ENCODE peak calls at places on chromosomes 2 and 18, in five cellular contexts. E is stimulated activated CD4-positive, alpha-beta T cell treated with anti-CD3 and anti-CD28 coated beads, Interleukin-2, amount 100 ng/mL, for 48 hours; Z is ELF-1; Q is hepatic stellate cell; G is cardiac septum. V is an unnamed sample.

GRCh38 chr18:42712065-42712464 is 403.4 kb downstream of the RIT2 start:
- DNase-seq in Q (no peak), Z (no peak), E (no peak), G (no peak), V (no peak)

GRCh38 chr2:159635006-159635746 is 18.8 kb upstream of the BAZ2B start:
- DNase-seq in Z (no peak), Q (peak), E (no peak), G (no peak), V (no peak)

GRCh38 chr2:54613361-54613760 is 110.1 kb upstream of the EML6 start:
- DNase-seq in E (no peak), Q (no peak), G (no peak), Z (no peak), V (no peak)

GRCh38 chr2:72138921-72139381 is 8.7 kb downstream of the CYP26B1 start:
- DNase-seq in E (no peak), Z (no peak), G (peak), Q (no peak), V (no peak)

GRCh38 chr2:172279214-172279613 is 148.2 kb upstream of the ITGA6 start:
- DNase-seq in Q (no peak), E (no peak), Z (no peak), G (no peak), V (no peak)

GRCh38 chr2:39394427-39395002 is 42.6 kb downstream of the MAP4K3 start:
- DNase-seq in E (no peak), G (no peak), Q (no peak), Z (no peak), V (no peak)

GRCh38 chr2:71173096-71173495 is 42.7 kb downstream of the MPHOSPH10 start:
- DNase-seq in Z (no peak), Q (no peak), E (no peak), G (no peak), V (no peak)

GRCh38 chr2:105615352-105615751 is 129.4 kb upstream of the NCK2 start:
- DNase-seq in E (no peak), Q (no peak), G (no peak), Z (no peak), V (no peak)

GRCh38 chr2:107414376-107414775 is 412.3 kb upstream of the RGPD4 start:
- DNase-seq in G (no peak), Z (no peak), E (no peak), Q (no peak), V (no peak)

GRCh38 chr18:51622676-51623075 is 425.2 kb upstream of the MEX3C start:
- DNase-seq in Q (no peak), G (no peak), E (no peak), Z (peak), V (peak)

GRCh38 chr2:130391872-130392670 is 36.2 kb downstream of the PTPN18 start:
- DNase-seq in Z (no peak), Q (no peak), G (no peak), E (no peak), V (peak)

GRCh38 chr18:57819671-57820460 is 16.8 kb upstream of the ATP8B1 start:
- DNase-seq in Z (no peak), Q (peak), G (peak), E (no peak), V (peak)

GRCh38 chr2:20313659-20314058 is 37.0 kb downstream of the PUM2 start:
- DNase-seq in Q (no peak), E (no peak), Z (no peak), G (no peak), V (no peak)

GRCh38 chr2:19711470-19712372 is 190.1 kb downstream of the TTC32 start:
- DNase-seq in Z (peak), G (peak), E (no peak), Q (peak), V (peak)

GRCh38 chr2:239113164-239113563 is 265.3 kb downstream of the TWIST2 start:
- DNase-seq in G (no peak), E (no peak), Q (no peak), Z (no peak), V (no peak)

GRCh38 chr2:222900354-222900753 is 39.5 kb downstream of the ACSL3 start:
- DNase-seq in Z (no peak), Q (peak), G (no peak), E (no peak), V (no peak)

GRCh38 chr2:160373263-160374019 is 120.2 kb downstream of the RBMS1 start:
- DNase-seq in G (no peak), Z (no peak), Q (no peak), E (no peak), V (no peak)

GRCh38 chr2:128623776-128624424 is 305.2 kb upstream of the HS6ST1 start:
- DNase-seq in Z (no peak), E (no peak), Q (peak), G (no peak), V (no peak)

V was measured in endodermal cell.